ENCODE peak calls at places on chromosomes 16 and 17, in four cellular contexts. B is K562, Y is H1, P is GM12878. U is an unnamed sample.
A peak's percentile ranks its signal among the peaks of the same experiment; 100 is the strongest.

GRCh38 chr16:69921125-69921524 is 30.0 kb upstream of the CLEC18A start:
- DNase-seq in Y (no peak), P (no peak), B (no peak), U (no peak)

GRCh38 chr17:34993031-34993430 is 12.7 kb downstream of the LIG3 start:
- DNase-seq in B (no peak), Y (no peak), P (no peak), U (no peak)

GRCh38 chr17:9350083-9350482 is 225.5 kb downstream of the STX8 start:
- DNase-seq in B (no peak), Y (no peak), P (no peak), U (peak; percentile 18)

GRCh38 chr17:74610108-74610507 is 13.4 kb downstream of the CD300E start:
- DNase-seq in P (no peak), Y (no peak), B (no peak), U (no peak)

GRCh38 chr16:19284207-19284606 is 1.3 kb upstream of the CLEC19A start:
- DNase-seq in P (no peak), B (no peak), Y (no peak), U (no peak)

GRCh38 chr16:24188143-24188542 is 68.0 kb upstream of the CACNG3 start:
- DNase-seq in B (no peak), Y (no peak), P (no peak), U (no peak)

GRCh38 chr17:46942441-46943217 is 19.7 kb downstream of the GOSR2 start:
- DNase-seq in Y (peak; percentile 66), P (no peak), B (peak; percentile 81), U (peak; percentile 82)

GRCh38 chr17:28555022-28555421 is 2.6 kb upstream of the UNC119 start:
- DNase-seq in B (no peak), Y (no peak), P (no peak), U (no peak)

GRCh38 chr16:75111514-75112280 is 4.9 kb downstream of the LDHD start:
- DNase-seq in Y (no peak), P (no peak), B (no peak), U (no peak)

GRCh38 chr17:48636177-48637018 is 10.2 kb upstream of the HOXB9 start:
- DNase-seq in P (no peak), B (peak; percentile 84), Y (peak; percentile 85), U (peak; percentile 83)

GRCh38 chr17:41773731-41774193 is 12.7 kb downstream of the JUP start:
- DNase-seq in B (peak; percentile 24), Y (no peak), P (no peak), U (no peak)

GRCh38 chr17:41771389-41772206 is 14.9 kb downstream of the JUP start:
- DNase-seq in P (no peak), Y (no peak), B (peak; percentile 25), U (no peak)

GRCh38 chr17:41772586-41773189 is 13.8 kb downstream of the JUP start:
- DNase-seq in Y (no peak), P (no peak), B (no peak), U (peak; percentile 83)

GRCh38 chr17:41773190-41773588 is 13.3 kb downstream of the JUP start:
- DNase-seq in Y (no peak), B (peak; percentile 26), P (no peak), U (peak; percentile 79)

GRCh38 chr17:41772218-41772585 is 14.3 kb downstream of the JUP start:
- DNase-seq in P (no peak), Y (no peak), B (no peak), U (no peak)
- H3K4me2 ChIP-seq in P (no peak overlapping the region), Y (peak overlapping the region; percentile 15), B (no peak overlapping the region), U (peak overlapping the region; percentile 84)

GRCh38 chr17:77957215-77957868 is 1.2 kb upstream of the TNRC6C start:
- DNase-seq in P (peak; percentile 12), Y (no peak), B (no peak), U (no peak)
- TF ChIP-seq BRCA1 in P (no peak), Y (no peak), B (no peak), U (no peak)

GRCh38 chr16:89434490-89434889 is 55.9 kb downstream of the ANKRD11 start:
- DNase-seq in B (no peak), Y (no peak), P (no peak), U (no peak)

GRCh38 chr16:89431616-89432015 is 58.7 kb downstream of the ANKRD11 start:
- DNase-seq in Y (no peak), P (no peak), B (no peak), U (no peak)

GRCh38 chr16:89431158-89431584 is 59.2 kb downstream of the ANKRD11 start:
- DNase-seq in P (no peak), Y (no peak), B (no peak), U (no peak)

GRCh38 chr16:89426736-89427525 is 63.4 kb downstream of the ANKRD11 start:
- DNase-seq in Y (no peak), P (no peak), B (no peak), U (no peak)

DNA sequence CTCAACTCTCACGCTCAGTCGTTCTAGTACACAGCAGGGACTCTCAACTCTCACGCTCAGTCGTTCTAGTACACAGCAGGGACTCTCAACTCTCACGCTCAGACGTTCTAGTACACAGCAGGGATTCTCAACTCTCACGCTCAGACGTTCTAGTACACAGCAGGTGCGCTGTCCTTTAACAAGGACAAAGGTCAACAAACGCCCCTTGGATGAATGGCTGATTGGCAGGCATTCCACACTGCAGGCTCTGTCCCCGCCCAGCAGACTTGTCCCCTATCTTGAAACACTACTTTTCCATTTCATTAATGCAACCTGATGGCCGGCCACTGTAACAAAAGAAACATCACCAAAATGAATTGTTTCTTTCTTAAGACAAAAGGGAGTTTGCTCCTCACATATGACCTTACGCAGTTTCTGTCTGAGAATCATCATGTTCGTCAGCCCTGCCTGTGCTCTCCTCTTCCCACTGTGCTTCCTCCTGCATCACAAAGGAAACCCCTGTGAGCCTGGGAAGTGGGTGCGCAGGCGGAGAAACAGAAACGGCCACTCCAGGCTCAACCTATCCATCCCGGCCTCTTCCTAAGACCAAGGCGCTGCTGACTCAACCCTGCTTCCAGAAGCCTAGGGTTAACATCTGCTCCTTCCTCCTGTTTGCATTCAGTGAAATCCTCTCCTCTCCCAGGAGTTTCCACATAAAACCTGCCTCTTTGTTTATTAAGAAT is 59.8 kb downstream of the ANKRD11 start:
- DNase-seq in B (no peak), P (no peak), Y (no peak), U (peak; percentile 77)
- H3K4me2 ChIP-seq in B (no peak overlapping the region), P (no peak overlapping the region), Y (peak overlapping the region; percentile 36), U (peak overlapping the region; percentile 75)

GRCh38 chr16:28990375-28991040 is 5.7 kb downstream of the LAT start:
- DNase-seq in P (no peak), B (no peak), Y (no peak), U (no peak)
- TF ChIP-seq BRCA1 in P (no peak), B (no peak), Y (no peak), U (no peak)

DNA sequence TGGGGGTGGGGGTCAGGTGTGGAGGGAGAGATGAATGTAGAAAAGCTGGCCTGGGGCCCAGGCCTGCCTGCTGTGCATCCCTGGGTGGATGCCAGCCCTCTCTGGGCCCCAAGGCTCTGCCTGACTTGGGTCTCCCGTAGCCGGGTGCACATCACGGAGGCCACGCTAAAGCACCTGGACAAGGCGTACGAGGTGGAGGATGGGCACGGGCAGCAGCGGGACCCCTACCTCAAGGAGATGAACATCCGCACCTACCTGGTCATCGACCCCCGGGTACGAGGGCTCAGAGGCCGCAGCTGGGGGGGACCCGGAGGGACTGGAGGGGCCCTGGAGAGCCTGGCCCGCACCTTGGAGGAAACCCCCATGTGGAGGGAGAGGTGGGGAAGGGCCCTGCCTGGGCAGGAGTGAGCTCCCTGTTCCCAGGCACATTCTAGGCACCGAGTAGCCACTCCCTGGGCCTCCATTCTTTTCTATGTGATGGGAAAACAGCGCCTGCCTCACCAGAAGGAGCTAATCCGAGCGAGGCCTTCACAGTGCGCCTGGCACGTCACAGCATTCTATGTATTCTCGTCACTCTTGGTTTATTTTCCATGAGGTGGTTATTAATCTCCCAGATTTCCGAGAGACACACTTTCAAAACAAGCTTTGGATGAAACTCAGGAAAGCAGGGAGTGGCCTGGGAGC is 34.7 kb downstream of the ADCY7 start:
- DNase-seq in P (no peak), B (no peak), Y (no peak), U (no peak)
- H3K4me2 ChIP-seq in P (no peak overlapping the region), B (no peak overlapping the region), Y (no peak overlapping the region), U (peak overlapping the region; percentile 66)

DNA sequence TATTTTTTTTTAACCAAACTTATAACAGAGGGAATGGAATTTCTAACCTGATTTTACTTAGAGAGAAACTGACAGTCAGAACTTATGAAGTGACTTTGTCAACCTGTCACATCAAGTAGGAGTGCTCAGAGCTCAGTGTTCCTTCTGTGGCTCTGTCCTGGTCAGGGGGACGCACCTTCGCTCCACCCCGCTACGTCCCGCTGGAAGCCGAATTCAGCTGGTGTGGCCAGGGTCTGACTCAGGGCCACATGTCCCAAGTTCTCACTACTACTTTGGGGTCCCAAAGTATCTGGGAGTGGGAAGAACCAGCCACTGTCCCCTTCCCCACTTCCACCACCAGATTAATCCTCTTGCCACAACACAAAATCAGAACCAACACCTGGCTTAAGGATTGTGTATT is 51.4 kb downstream of the C16orf78 start:
- DNase-seq in B (no peak), P (no peak), Y (no peak), U (no peak)
- TF ChIP-seq BRCA1 in B (no peak), P (no peak), Y (no peak), U (no peak)

DNA sequence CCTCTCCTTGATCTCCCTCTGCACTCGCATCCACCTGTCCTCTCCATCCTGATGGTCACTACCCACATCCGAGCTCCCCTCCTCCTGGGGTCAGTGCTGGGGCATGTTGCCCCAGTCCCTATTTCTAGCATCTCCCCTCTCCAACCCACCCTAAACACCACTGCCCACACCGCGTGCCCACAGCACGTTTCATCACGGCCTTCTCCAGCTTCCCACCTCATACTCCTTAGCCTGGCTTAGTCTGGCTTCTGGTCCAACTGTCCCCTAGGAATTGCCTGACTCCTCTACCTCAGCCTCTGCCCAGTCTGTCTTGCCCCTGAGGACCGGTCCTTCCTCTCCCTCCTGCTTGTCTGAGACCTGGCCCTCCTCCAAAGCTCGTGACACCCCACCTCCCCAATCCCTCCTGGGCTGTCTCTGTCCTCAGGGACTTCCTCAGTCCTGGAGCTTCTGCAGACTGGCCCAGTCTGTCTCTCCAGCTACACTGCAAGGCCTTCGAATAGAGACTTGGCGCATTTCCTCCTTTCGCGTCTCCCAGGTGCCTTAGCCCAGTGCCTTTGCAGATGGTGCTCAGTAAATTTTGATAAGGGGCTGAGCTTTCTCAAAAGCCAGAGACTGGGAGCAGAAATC is 4.9 kb downstream of the ALOX15 start:
- DNase-seq in B (no peak), P (no peak), Y (no peak), U (no peak)
- H3K4me2 ChIP-seq in B (no peak overlapping the region), P (peak overlapping the region; percentile 19), Y (peak overlapping the region; percentile 53), U (no peak overlapping the region)

DNA sequence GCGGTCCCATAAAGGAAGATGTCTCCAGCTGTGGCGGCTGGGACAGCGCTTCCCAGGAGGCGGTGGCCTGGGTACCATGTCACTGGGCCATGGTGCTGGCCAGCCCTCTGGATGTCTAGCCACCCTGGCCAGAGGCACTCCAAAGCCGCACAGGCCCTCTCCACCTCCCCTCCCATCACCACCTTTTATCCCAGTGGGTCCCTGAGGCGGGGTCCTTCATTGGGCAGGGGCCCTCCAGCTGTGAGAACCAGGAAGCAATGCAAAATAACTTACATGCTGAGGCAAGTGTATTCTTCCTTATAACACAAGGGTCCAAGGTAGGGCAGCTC is 23.1 kb downstream of the RAB11FIP4 start:
- DNase-seq in P (no peak), B (no peak), Y (no peak), U (no peak)
- TF ChIP-seq BRCA1 in P (no peak), B (no peak), Y (no peak), U (no peak)

U was measured in HepG2.